ENCODE peak calls at places on chromosome 18, in seven cellular contexts. R is NT2/D1; I is effector memory CD4-positive, alpha-beta T cell; M is iPS-NIHi11; O is hepatocyte; J is T follicular helper cell; N is ACHN. B is an unnamed sample.

GRCh38 chr18:78787751-78788150 is 191.9 kb upstream of the SALL3 start:
- DNase-seq in R (no peak), M (no peak), I (no peak), J (no peak), N (no peak), O (no peak), B (no peak)

GRCh38 chr18:56391933-56392590 is 246.3 kb downstream of the TXNL1 start:
- DNase-seq in O (no peak), R (no peak), M (no peak), I (no peak), J (no peak), N (no peak), B (no peak)

GRCh38 chr18:73147591-73147990 is 279.8 kb upstream of the NETO1 start:
- DNase-seq in O (no peak), I (no peak), M (no peak), R (no peak), J (no peak), N (no peak), B (no peak)

GRCh38 chr18:13163167-13163927 is 55.2 kb upstream of the LDLRAD4 start:
- DNase-seq in R (no peak), I (no peak), N (no peak), M (no peak), O (no peak), J (no peak), B (no peak)

GRCh38 chr18:31294199-31294747 is 23.7 kb upstream of the DSG1 start:
- DNase-seq in R (no peak), O (no peak), I (no peak), J (no peak), N (no peak), M (no peak), B (no peak)

GRCh38 chr18:59057969-59058368 is 81.7 kb upstream of the SEC11C start:
- DNase-seq in R (no peak), I (no peak), O (no peak), J (no peak), M (no peak), N (no peak), B (peak)

GRCh38 chr18:28175930-28176673 is 828 bp downstream of the CDH2 start:
- DNase-seq in I (no peak), N (peak), J (no peak), R (no peak), O (peak), M (peak), B (no peak)

GRCh38 chr18:59470627-59471121 is 111.6 kb upstream of the LMAN1 start:
- DNase-seq in I (no peak), J (no peak), N (no peak), R (no peak), M (no peak), O (no peak), B (no peak)

GRCh38 chr18:57441395-57441794 is 6.2 kb downstream of the ONECUT2 start:
- DNase-seq in R (no peak), J (no peak), I (no peak), N (peak), M (peak), O (no peak), B (no peak)

GRCh38 chr18:21179590-21180220 is 62.3 kb upstream of the GREB1L start:
- DNase-seq in O (peak), I (peak), R (peak), N (peak), J (peak), M (peak), B (peak)

GRCh38 chr18:61333746-61334490 is 688 bp downstream of the CDH20 start:
- DNase-seq in M (peak), N (no peak), J (no peak), I (no peak), R (peak), O (peak), B (no peak)

GRCh38 chr18:59837586-59837985 is 62.2 kb upstream of the PMAIP1 start:
- DNase-seq in R (peak), J (peak), O (peak), N (peak), I (peak), M (peak), B (peak)

GRCh38 chr18:26448714-26449159 is 99.6 kb downstream of the KCTD1 start:
- DNase-seq in O (no peak), N (no peak), I (no peak), J (no peak), R (no peak), M (no peak), B (no peak)

GRCh38 chr18:63253428-63254372 is 65.9 kb downstream of the BCL2 start:
- DNase-seq in R (no peak), O (no peak), N (no peak), J (no peak), I (no peak), M (no peak), B (peak)

GRCh38 chr18:41351430-41351829 is 603.6 kb upstream of the PIK3C3 start:
- DNase-seq in O (no peak), J (no peak), R (no peak), N (no peak), I (no peak), M (no peak), B (no peak)

GRCh38 chr18:55868909-55869308 is 280.9 kb upstream of the TCF4 start:
- DNase-seq in I (no peak), J (no peak), R (no peak), N (no peak), M (no peak), O (no peak), B (no peak)

B was measured in fibroblast of the conjunctiva.